ENCODE peak calls at places on chromosomes 2 and 18, in four cellular contexts. X is K562, H is A549, U is IMR-90. R is an unnamed sample.

GRCh38 chr18:478679-479078 is 21.8 kb downstream of the COLEC12 start:
- DNase-seq in U (peak), X (no peak), H (no peak), R (no peak)

GRCh38 chr18:56576826-56577573 is 61.4 kb downstream of the TXNL1 start:
- DNase-seq in H (no peak), X (no peak), U (peak), R (no peak)

GRCh38 chr18:24296273-24296672 is 101.4 kb downstream of the OSBPL1A start:
- DNase-seq in U (peak), H (no peak), X (no peak), R (no peak)

GRCh38 chr18:73812423-73812822 is 335.2 kb downstream of the FBXO15 start:
- DNase-seq in U (no peak), H (no peak), X (no peak), R (no peak)

GRCh38 chr2:127673304-127674069 is 1.8 kb downstream of the LIMS2 start:
- DNase-seq in X (no peak), H (no peak), U (no peak), R (no peak)

GRCh38 chr18:46411862-46412690 is 244.9 kb downstream of the LOXHD1 start:
- DNase-seq in X (no peak), H (no peak), U (no peak), R (no peak)

GRCh38 chr18:63071566-63072175 is 247.9 kb downstream of the BCL2 start:
- DNase-seq in H (no peak), U (no peak), X (no peak), R (no peak)

GRCh38 chr2:200993097-200993496 is 29.6 kb upstream of the ORC2 start:
- DNase-seq in U (peak), H (no peak), X (no peak), R (no peak)

GRCh38 chr2:119706196-119706595 is 27.2 kb downstream of the TMEM177 start:
- DNase-seq in U (no peak), X (no peak), H (no peak), R (no peak)

GRCh38 chr2:56448403-56448998 is 264.7 kb downstream of the CCDC85A start:
- DNase-seq in X (no peak), U (no peak), H (peak), R (no peak)

GRCh38 chr2:109594246-109594900 is 19.4 kb downstream of the SEPTIN10 start:
- DNase-seq in X (no peak), U (peak), H (no peak), R (no peak)

GRCh38 chr2:158357699-158358098 is 98.9 kb downstream of the CCDC148 start:
- DNase-seq in U (no peak), H (no peak), X (no peak), R (no peak)

GRCh38 chr2:207676827-207677354 is 34.5 kb upstream of the CCNYL1 start:
- DNase-seq in H (peak), U (peak), X (peak), R (no peak)

GRCh38 chr2:226669249-226669648 is 130.4 kb downstream of the IRS1 start:
- DNase-seq in U (no peak), H (no peak), X (no peak), R (no peak)

GRCh38 chr2:178689808-178690207 is 117.4 kb downstream of the TTN start:
- DNase-seq in H (no peak), U (no peak), X (no peak), R (no peak)

GRCh38 chr2:234164499-234165409 is 114.3 kb downstream of the SPP2 start:
- DNase-seq in H (no peak), U (no peak), X (no peak), R (no peak)

GRCh38 chr18:49444599-49444998 is 15.8 kb downstream of the DYM start:
- DNase-seq in U (no peak), H (no peak), X (no peak), R (no peak)

GRCh38 chr2:30026091-30027055 is 105.0 kb upstream of the ALK start:
- DNase-seq in H (peak), X (peak), U (peak), R (peak)

GRCh38 chr2:108404784-108405397 is 27.1 kb downstream of the SULT1C4 start:
- DNase-seq in U (no peak), X (no peak), H (no peak), R (no peak)

GRCh38 chr2:174344716-174345472 is 10.1 kb downstream of the SP9 start:
- DNase-seq in H (peak), X (no peak), U (peak), R (no peak)

GRCh38 chr2:221347471-221347870 is 224.6 kb downstream of the EPHA4 start:
- DNase-seq in H (no peak), X (no peak), U (peak), R (no peak)

GRCh38 chr2:230938516-230939065 is 13.5 kb upstream of the GPR55 start:
- DNase-seq in U (no peak), X (no peak), H (no peak), R (no peak)

GRCh38 chr2:85215074-85216050 is 82.2 kb downstream of the TCF7L1 start:
- DNase-seq in U (peak), X (no peak), H (no peak), R (no peak)

GRCh38 chr2:222859786-222860726 is 780 bp upstream of the ACSL3 start:
- DNase-seq in U (peak), X (no peak), H (peak), R (peak)

GRCh38 chr18:11096839-11097750 is 52.3 kb downstream of the PIEZO2 start:
- DNase-seq in X (no peak), U (no peak), H (no peak), R (no peak)

GRCh38 chr2:8506771-8507170 is 175.1 kb upstream of the ID2 start:
- DNase-seq in X (no peak), H (no peak), U (no peak), R (no peak)

GRCh38 chr2:101340141-101340541 is 31.6 kb upstream of the RNF149 start:
- DNase-seq in X (no peak), H (peak), U (peak), R (no peak)

GRCh38 chr2:182980115-182980514 is 58.1 kb downstream of the NCKAP1 start:
- DNase-seq in X (peak), U (peak), H (peak), R (peak)

GRCh38 chr18:55096261-55097026 is 137.2 kb upstream of the CCDC68 start:
- DNase-seq in H (peak), U (peak), X (peak), R (peak)

GRCh38 chr2:239339726-239340654 is 60.8 kb downstream of the HDAC4 start:
- DNase-seq in H (no peak), X (no peak), U (no peak), R (no peak)

GRCh38 chr2:225998653-225999052 is 599.1 kb downstream of the NYAP2 start:
- DNase-seq in X (no peak), U (peak), H (no peak), R (no peak)

GRCh38 chr2:229164545-229165249 is 106.4 kb downstream of the PID1 start:
- DNase-seq in U (peak), H (no peak), X (no peak), R (no peak)

GRCh38 chr2:10469301-10469700 is 21.2 kb upstream of the ODC1 start:
- DNase-seq in X (no peak), H (no peak), U (no peak), R (no peak)

GRCh38 chr2:240921319-240922233 is 15.4 kb downstream of the CROCC2 start:
- DNase-seq in U (peak), H (peak), X (no peak), R (no peak)

GRCh38 chr2:49490710-49491109 is 336.4 kb upstream of the FSHR start:
- DNase-seq in X (peak), H (peak), U (no peak), R (peak)
- TF ChIP-seq BHLHE40 in X (no peak), H (no peak), U (no peak), R (no peak)

GRCh38 chr18:61749031-61749430 is 143.8 kb downstream of the RNF152 start:
- DNase-seq in H (no peak), U (no peak), X (no peak), R (no peak)
- TF ChIP-seq BHLHE40 in H (no peak), U (no peak), X (no peak), R (no peak)

GRCh38 chr18:2223859-2224258 is 347.4 kb downstream of the METTL4 start:
- DNase-seq in U (peak), X (peak), H (peak), R (no peak)
- TF ChIP-seq BHLHE40 in U (no peak), X (no peak), H (no peak), R (no peak)

GRCh38 chr2:5794012-5794411 is 101.8 kb downstream of the SOX11 start:
- DNase-seq in H (no peak), U (no peak), X (no peak), R (no peak)
- TF ChIP-seq BHLHE40 in H (no peak), U (no peak), X (no peak), R (no peak)

DNA sequence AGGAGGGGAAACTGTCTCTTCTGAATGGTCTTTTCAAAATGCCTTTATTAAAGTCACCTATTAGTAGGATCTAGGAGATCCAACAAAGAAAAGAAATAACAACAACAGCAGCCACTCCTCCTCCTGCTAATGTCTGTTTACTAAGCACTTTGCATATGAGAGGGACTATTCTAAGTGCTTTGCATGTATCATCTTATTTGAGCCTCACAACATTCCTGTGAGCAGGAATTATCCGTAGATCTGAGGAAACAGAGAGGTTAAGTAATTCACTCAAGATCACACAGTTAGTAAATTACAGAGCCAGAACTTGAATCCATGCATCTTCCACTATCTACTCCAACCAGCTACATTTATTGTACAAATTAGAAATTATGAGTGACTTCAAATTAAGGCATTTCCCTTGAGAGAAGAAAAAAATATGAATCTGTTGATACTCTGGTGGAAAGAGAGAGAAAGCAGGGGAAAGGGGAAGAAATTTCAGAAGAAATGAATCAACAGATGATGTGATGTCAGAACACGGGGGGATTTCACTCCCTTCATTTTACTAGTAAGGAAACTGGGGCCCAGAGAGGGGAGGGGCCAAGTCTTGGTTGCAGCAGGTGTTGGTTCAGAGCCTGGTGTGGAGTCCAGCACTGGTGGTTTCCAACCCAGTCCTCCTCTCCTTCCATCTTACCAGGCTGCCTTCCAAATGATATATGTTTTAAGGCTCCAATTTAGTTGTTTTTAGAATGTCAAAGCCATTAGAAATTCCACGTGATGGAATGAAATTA is 49.7 kb downstream of the TSN start:
- DNase-seq in H (no peak), X (no peak), U (no peak), R (no peak)
- TF ChIP-seq BHLHE40 in H (no peak), X (no peak), U (no peak), R (no peak)

DNA sequence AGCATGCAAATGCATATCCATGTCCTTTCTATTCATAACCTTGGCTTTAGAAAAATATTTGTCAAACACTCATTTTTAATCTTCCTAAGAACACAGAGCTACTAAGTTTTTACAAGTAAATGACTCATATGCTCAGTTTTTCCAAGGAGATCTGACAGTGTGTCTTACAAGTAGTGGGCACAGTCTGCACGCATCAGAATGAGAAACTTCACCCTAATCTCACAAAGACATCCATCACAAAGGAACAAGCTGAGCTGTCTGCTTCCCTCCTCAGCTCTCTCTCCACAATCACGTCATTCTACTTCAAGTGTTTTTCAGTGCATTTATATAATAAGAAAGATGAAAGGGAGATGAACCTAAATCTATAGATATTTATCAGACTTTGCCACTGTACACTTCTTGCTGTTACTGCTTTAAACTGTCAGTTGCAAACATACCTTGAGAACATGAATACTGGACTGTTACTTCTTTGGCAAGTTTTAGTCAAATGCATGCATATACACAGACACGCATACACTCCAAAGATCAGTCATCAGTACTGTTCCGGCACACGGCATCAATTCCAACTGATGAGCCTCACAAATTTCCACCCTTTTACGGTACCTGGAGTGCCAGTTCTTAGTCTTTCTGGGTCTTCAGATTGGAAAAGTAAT is 75.7 kb downstream of the RBMS1 start:
- DNase-seq in U (peak), X (no peak), H (peak), R (no peak)
- TF ChIP-seq BHLHE40 in U (peak), X (no peak), H (no peak), R (no peak)

DNA sequence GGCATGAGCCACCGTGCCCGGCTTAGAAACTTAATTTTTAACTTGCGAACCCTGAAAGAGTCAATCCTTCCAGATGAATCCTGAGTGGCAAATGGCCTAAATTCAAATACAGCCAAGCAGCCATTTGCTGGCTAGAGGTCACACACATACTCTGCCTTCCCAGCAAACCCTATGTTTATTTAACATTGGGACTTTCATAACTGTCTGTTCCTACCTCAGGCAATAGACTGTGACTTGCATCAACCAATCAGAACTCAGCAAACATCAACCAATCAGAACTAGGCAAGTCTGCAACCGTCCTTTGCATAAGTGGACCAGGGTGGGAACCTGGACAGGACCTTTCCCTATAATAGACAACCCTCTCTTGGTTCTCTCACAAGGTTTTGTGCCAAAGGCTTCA is 127.5 kb downstream of the DTNB start:
- DNase-seq in U (no peak), X (peak), H (no peak), R (no peak)
- TF ChIP-seq BHLHE40 in U (no peak), X (no peak), H (no peak), R (no peak)

GRCh38 chr2:212299333-212299732 is 239.3 kb downstream of the ERBB4 start:
- DNase-seq in X (no peak), H (no peak), U (no peak), R (no peak)
- TF ChIP-seq BHLHE40 in X (no peak), H (no peak), U (no peak), R (no peak)

GRCh38 chr2:166092889-166093288 is 34.9 kb downstream of the SCN1A start:
- DNase-seq in X (no peak), H (no peak), U (peak), R (no peak)
- TF ChIP-seq BHLHE40 in X (no peak), H (no peak), U (no peak), R (no peak)

GRCh38 chr2:192159764-192160163 is 35.0 kb downstream of the TMEFF2 start:
- DNase-seq in X (no peak), U (no peak), H (no peak), R (no peak)

GRCh38 chr2:192159215-192159614 is 35.5 kb downstream of the TMEFF2 start:
- DNase-seq in H (no peak), U (peak), X (no peak), R (no peak)

GRCh38 chr2:192165842-192166241 is 28.9 kb downstream of the TMEFF2 start:
- DNase-seq in U (no peak), X (no peak), H (no peak), R (no peak)

GRCh38 chr2:192161670-192162290 is 33.0 kb downstream of the TMEFF2 start:
- DNase-seq in X (no peak), U (no peak), H (no peak), R (no peak)

GRCh38 chr2:192162392-192163042 is 32.2 kb downstream of the TMEFF2 start:
- DNase-seq in H (peak), U (peak), X (peak), R (peak)
- TF ChIP-seq BHLHE40 in H (no peak), U (no peak), X (no peak), R (no peak)